ENCODE peak calls at places on chromosome 10, in eight cellular contexts. U, X, L, S, R, I, K and E are unnamed samples.

GRCh38 chr10:3780056-3780765 is 4.8 kb downstream of the KLF6 start:
- DNase-seq in U (peak), X (no peak), L (no peak), S (peak), R (no peak), I (no peak), K (no peak), E (no peak)

GRCh38 chr10:16792675-16793074 is 24.5 kb downstream of the RSU1 start:
- DNase-seq in U (peak), X (no peak), L (no peak), S (peak), R (no peak), I (no peak), K (no peak), E (no peak)

GRCh38 chr10:43809211-43809930 is 160.7 kb upstream of the ZNF32 start:
- DNase-seq in U (peak), X (peak), L (no peak), S (peak), R (no peak), I (no peak), K (no peak), E (no peak)

GRCh38 chr10:122279725-122280141 is 8.6 kb downstream of the BTBD16 start:
- DNase-seq in U (peak), X (peak), L (no peak), S (peak), R (no peak), I (peak), K (no peak), E (no peak)

GRCh38 chr10:79947083-79947415 is 1.9 kb downstream of the SFTPD start:
- DNase-seq in U (no peak), X (no peak), L (peak), S (no peak), R (no peak), I (no peak), K (no peak), E (no peak)

GRCh38 chr10:63520463-63521388 is 475 bp upstream of the REEP3 start:
- DNase-seq in U (no peak), X (peak), L (peak), S (peak), R (peak), I (peak), K (peak), E (no peak)

GRCh38 chr10:108204528-108205313 is 1040.2 kb upstream of the SORCS1 start:
- DNase-seq in U (peak), X (no peak), L (no peak), S (peak), R (no peak), I (peak), K (no peak), E (no peak)

GRCh38 chr10:71266918-71267442 is 52.1 kb upstream of the SLC29A3 start:
- DNase-seq in U (no peak), X (no peak), L (no peak), S (no peak), R (no peak), I (no peak), K (no peak), E (no peak)

GRCh38 chr10:89522463-89522862 is 12.9 kb downstream of the SLC16A12 start:
- DNase-seq in U (peak), X (peak), L (no peak), S (peak), R (no peak), I (no peak), K (no peak), E (no peak)

GRCh38 chr10:27741173-27742091 is 4.2 kb downstream of the MKX start:
- DNase-seq in U (no peak), X (no peak), L (peak), S (no peak), R (no peak), I (no peak), K (peak), E (no peak)

GRCh38 chr10:11610855-11611247 is 599 bp downstream of the USP6NL start:
- DNase-seq in U (peak), X (no peak), L (peak), S (peak), R (no peak), I (peak), K (peak), E (peak)

GRCh38 chr10:110617455-110618162 is 26.5 kb upstream of the RBM20 start:
- DNase-seq in U (no peak), X (no peak), L (no peak), S (no peak), R (no peak), I (no peak), K (no peak), E (no peak)

GRCh38 chr10:28400176-28400575 is 97.3 kb upstream of the MPP7 start:
- DNase-seq in U (no peak), X (no peak), L (no peak), S (no peak), R (no peak), I (no peak), K (no peak), E (no peak)

GRCh38 chr10:110458583-110458920 is 39.2 kb upstream of the DUSP5 start:
- DNase-seq in U (peak), X (no peak), L (no peak), S (no peak), R (no peak), I (no peak), K (no peak), E (no peak)

GRCh38 chr10:37680243-37680683 is 177.1 kb downstream of the ZNF248 start:
- DNase-seq in U (no peak), X (no peak), L (no peak), S (no peak), R (no peak), I (no peak), K (no peak), E (no peak)

GRCh38 chr10:104706886-104707285 is 65.8 kb downstream of the SORCS3 start:
- DNase-seq in U (no peak), X (no peak), L (no peak), S (no peak), R (no peak), I (no peak), K (no peak), E (no peak)

GRCh38 chr10:43394868-43395267 is 14.1 kb downstream of the HNRNPF start:
- DNase-seq in U (no peak), X (no peak), L (no peak), S (no peak), R (no peak), I (no peak), K (no peak), E (no peak)

GRCh38 chr10:101032637-101033201 is 1.7 kb downstream of the SFXN3 start:
- DNase-seq in U (peak), X (peak), L (peak), S (peak), R (no peak), I (no peak), K (peak), E (no peak)

GRCh38 chr10:122181901-122182799 is 88.9 kb upstream of the BTBD16 start:
- DNase-seq in U (peak), X (no peak), L (no peak), S (peak), R (no peak), I (no peak), K (no peak), E (no peak)

GRCh38 chr10:59562126-59562525 is 147.5 kb downstream of the SLC16A9 start:
- DNase-seq in U (no peak), X (no peak), L (no peak), S (no peak), R (no peak), I (no peak), K (no peak), E (no peak)
- TF ChIP-seq CTCF in U (no peak), X (no peak), L (no peak), S (no peak), R (no peak), I (no peak), K (no peak), E (no peak)

DNA sequence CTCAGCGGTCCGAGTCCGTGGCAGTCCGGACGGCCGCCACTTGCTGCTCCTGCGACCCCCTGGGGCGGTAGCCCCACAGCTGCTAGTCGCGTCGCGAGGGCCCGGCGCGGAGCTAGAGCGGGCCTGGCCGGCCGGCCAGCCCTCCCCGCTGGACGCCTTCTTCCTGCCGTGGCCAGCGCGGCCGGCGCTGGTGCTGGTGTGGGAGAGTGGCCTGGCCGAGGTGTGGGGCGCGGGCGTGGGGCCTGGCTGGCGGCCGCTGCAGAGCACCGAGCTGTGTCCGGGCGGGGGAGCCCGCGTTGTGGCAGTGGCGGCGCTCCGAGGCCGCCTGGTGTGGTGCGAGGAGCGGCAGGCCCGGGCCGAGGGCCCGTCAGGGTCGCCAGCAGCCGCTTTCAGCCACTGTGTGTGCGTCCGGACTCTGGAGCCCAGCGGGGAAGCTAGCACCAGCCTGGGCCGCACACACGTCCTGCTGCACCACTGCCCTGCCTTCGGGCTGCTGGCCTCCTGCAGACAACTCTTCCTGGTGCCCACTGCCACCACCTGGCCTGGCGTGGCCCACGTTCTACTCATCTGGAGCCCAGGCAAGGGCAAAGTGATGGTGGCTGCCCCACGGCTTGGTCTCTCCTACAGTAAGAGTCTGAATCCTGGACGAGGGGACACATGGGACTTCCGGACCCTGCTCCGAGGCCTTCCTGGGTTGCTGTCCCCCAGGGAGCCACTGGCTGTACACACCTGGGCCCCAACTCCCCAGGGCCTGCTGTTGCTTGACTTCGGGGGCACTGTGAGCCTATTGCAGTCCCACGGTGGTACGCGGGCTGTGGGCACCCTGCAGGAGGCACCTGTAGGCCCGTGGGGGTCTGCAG is 642 bp downstream of the HPS6 start:
- DNase-seq in U (peak), X (peak), L (peak), S (no peak), R (no peak), I (peak), K (peak), E (peak)
- TF ChIP-seq CTCF in U (no peak), X (no peak), L (no peak), S (no peak), R (peak), I (no peak), K (no peak), E (no peak)

GRCh38 chr10:12945709-12946359 is 55.7 kb downstream of the CCDC3 start:
- DNase-seq in U (no peak), X (no peak), L (no peak), S (peak), R (no peak), I (peak), K (no peak), E (no peak)

GRCh38 chr10:12947741-12948140 is 53.8 kb downstream of the CCDC3 start:
- DNase-seq in U (no peak), X (no peak), L (no peak), S (no peak), R (no peak), I (no peak), K (no peak), E (no peak)

GRCh38 chr10:12946372-12946771 is 55.1 kb downstream of the CCDC3 start:
- DNase-seq in U (no peak), X (no peak), L (no peak), S (no peak), R (no peak), I (peak), K (no peak), E (no peak)

GRCh38 chr10:12950583-12951128 is 50.9 kb downstream of the CCDC3 start:
- DNase-seq in U (no peak), X (no peak), L (no peak), S (no peak), R (no peak), I (no peak), K (no peak), E (no peak)

DNA sequence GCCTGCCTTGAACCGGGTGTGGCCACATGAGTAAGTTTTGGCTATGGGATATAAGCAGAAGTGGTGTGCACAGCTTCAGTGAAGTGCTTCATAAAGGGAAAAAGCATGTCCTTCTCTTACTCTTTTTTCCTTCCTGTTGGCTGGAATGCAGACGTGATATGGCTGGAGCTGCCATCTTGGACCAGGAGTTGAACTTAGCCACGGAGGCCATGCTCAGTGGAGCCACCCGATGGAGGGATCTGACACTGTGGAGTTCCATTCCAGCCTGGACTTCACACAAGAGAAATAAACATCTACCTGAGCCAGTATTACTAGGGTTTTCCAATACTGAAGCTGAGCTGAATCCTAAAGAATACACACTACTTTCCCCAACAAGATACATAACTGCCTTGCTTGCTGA is 52.3 kb downstream of the CCDC3 start:
- DNase-seq in U (no peak), X (no peak), L (no peak), S (no peak), R (no peak), I (no peak), K (no peak), E (no peak)
- TF ChIP-seq CTCF in U (peak), X (no peak), L (no peak), S (no peak), R (peak), I (no peak), K (no peak), E (no peak)

GRCh38 chr10:73215749-73216148 is 31.3 kb downstream of the DNAJC9 start:
- DNase-seq in U (no peak), X (no peak), L (no peak), S (no peak), R (no peak), I (no peak), K (no peak), E (no peak)

GRCh38 chr10:73217628-73218027 is 29.4 kb downstream of the DNAJC9 start:
- DNase-seq in U (no peak), X (no peak), L (no peak), S (no peak), R (no peak), I (no peak), K (no peak), E (no peak)

GRCh38 chr10:73219384-73219783 is 27.7 kb downstream of the DNAJC9 start:
- DNase-seq in U (no peak), X (no peak), L (no peak), S (no peak), R (no peak), I (no peak), K (no peak), E (no peak)

GRCh38 chr10:73220989-73221388 is 26.1 kb downstream of the DNAJC9 start:
- DNase-seq in U (no peak), X (no peak), L (no peak), S (no peak), R (no peak), I (no peak), K (no peak), E (no peak)

GRCh38 chr10:73218466-73219191 is 28.4 kb downstream of the DNAJC9 start:
- DNase-seq in U (peak), X (peak), L (no peak), S (peak), R (no peak), I (peak), K (no peak), E (no peak)
- TF ChIP-seq CTCF in U (peak), X (peak), L (no peak), S (peak), R (peak), I (peak), K (no peak), E (no peak)

GRCh38 chr10:34647157-34647556 is 167.9 kb downstream of the PARD3 start:
- DNase-seq in U (no peak), X (no peak), L (no peak), S (no peak), R (no peak), I (no peak), K (no peak), E (no peak)
- TF ChIP-seq CTCF in U (no peak), X (no peak), L (no peak), S (no peak), R (no peak), I (no peak), K (no peak), E (no peak)

GRCh38 chr10:127974911-127975310 is 68.0 kb downstream of the PTPRE start:
- DNase-seq in U (no peak), X (no peak), L (no peak), S (no peak), R (no peak), I (no peak), K (no peak), E (no peak)

GRCh38 chr10:127976286-127976685 is 69.4 kb downstream of the PTPRE start:
- DNase-seq in U (peak), X (no peak), L (no peak), S (peak), R (no peak), I (no peak), K (no peak), E (no peak)

GRCh38 chr10:127972958-127973357 is 66.1 kb downstream of the PTPRE start:
- DNase-seq in U (no peak), X (no peak), L (no peak), S (no peak), R (no peak), I (no peak), K (no peak), E (no peak)

GRCh38 chr10:127971973-127972615 is 65.2 kb downstream of the PTPRE start:
- DNase-seq in U (no peak), X (no peak), L (no peak), S (no peak), R (no peak), I (no peak), K (no peak), E (no peak)

DNA sequence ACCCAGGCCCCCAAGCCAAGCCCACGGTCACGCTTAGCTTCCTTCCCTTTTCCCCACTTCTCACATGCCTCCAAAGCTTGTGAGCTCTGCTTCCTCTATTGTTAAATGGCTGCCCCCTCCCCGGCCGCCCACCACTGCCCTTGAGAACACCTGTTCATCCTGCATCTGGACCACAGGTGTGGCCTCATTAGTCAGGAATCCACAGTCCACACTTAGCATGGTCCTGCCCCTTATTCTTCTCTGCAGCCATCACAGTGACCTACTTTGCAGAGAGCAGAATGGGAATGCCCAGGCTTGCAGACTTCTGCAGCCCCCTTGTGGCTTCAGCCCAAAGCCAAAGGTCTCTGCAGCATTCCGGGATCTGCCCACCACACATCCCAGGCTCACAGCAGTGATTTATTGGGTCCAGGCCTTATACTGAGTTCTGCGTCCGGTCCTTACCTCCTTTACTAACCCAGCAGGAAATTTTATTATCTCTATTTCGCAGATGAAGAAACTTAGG is 67.0 kb downstream of the PTPRE start:
- DNase-seq in U (no peak), X (no peak), L (no peak), S (no peak), R (no peak), I (no peak), K (no peak), E (no peak)
- TF ChIP-seq CTCF in U (no peak), X (no peak), L (no peak), S (no peak), R (no peak), I (no peak), K (no peak), E (no peak)

GRCh38 chr10:33290286-33291052 is 44.0 kb downstream of the NRP1 start:
- DNase-seq in U (no peak), X (no peak), L (no peak), S (peak), R (no peak), I (no peak), K (no peak), E (no peak)
- TF ChIP-seq CTCF in U (no peak), X (no peak), L (no peak), S (peak), R (no peak), I (no peak), K (no peak), E (no peak)

GRCh38 chr10:98852686-98853085 is 383.0 kb downstream of the HPSE2 start:
- DNase-seq in U (no peak), X (no peak), L (no peak), S (no peak), R (no peak), I (peak), K (no peak), E (no peak)
- TF ChIP-seq CTCF in U (no peak), X (no peak), L (peak), S (peak), R (no peak), I (no peak), K (no peak), E (no peak)